ENCODE peak calls at places on chromosomes 11 and 22, in nine cellular contexts. One of them, this sample, is unnamed.
A peak's percentile ranks its signal among the peaks of the same experiment; 100 is the strongest.

GRCh38 chr11:17163296-17163695 is 44.5 kb downstream of the PIK3C2A start:
- DNase-seq in gastrocnemius medialis: no peak
- DNase-seq in hepatocyte: no peak
- DNase-seq in spleen: no peak
- DNase-seq in brain microvascular endothelial cell: no peak
- DNase-seq in neuronal stem cell: no peak
- DNase-seq in iPS DF 6.9: no peak
- DNase-seq in AG04450: no peak
- DNase-seq in dorsolateral prefrontal cortex: no peak
- DNase-seq in this sample: no peak

GRCh38 chr11:6599884-6600390 is 3.5 kb downstream of the RRP8 start:
- DNase-seq in AG04450: no peak
- DNase-seq in iPS DF 6.9: no peak
- DNase-seq in neuronal stem cell: no peak
- DNase-seq in brain microvascular endothelial cell: no peak
- DNase-seq in dorsolateral prefrontal cortex: no peak
- DNase-seq in hepatocyte: no peak
- DNase-seq in spleen: no peak
- DNase-seq in gastrocnemius medialis: no peak
- DNase-seq in this sample: no peak

GRCh38 chr22:49780281-49780991 is 47.2 kb downstream of the BRD1 start:
- DNase-seq in neuronal stem cell: no peak
- DNase-seq in gastrocnemius medialis: peak; percentile 42
- DNase-seq in brain microvascular endothelial cell: no peak
- DNase-seq in dorsolateral prefrontal cortex: no peak
- DNase-seq in spleen: no peak
- DNase-seq in hepatocyte: no peak
- DNase-seq in iPS DF 6.9: no peak
- DNase-seq in AG04450: no peak
- DNase-seq in this sample: peak; percentile 80

GRCh38 chr11:123047265-123047946 is 14.5 kb downstream of the HSPA8 start:
- DNase-seq in dorsolateral prefrontal cortex: no peak
- DNase-seq in spleen: no peak
- DNase-seq in hepatocyte: no peak
- DNase-seq in neuronal stem cell: no peak
- DNase-seq in brain microvascular endothelial cell: no peak
- DNase-seq in iPS DF 6.9: no peak
- DNase-seq in gastrocnemius medialis: no peak
- DNase-seq in AG04450: no peak
- DNase-seq in this sample: no peak

GRCh38 chr11:134372961-134373360 is 39.1 kb downstream of the B3GAT1 start:
- DNase-seq in spleen: peak; percentile 69
- DNase-seq in brain microvascular endothelial cell: no peak
- DNase-seq in AG04450: no peak
- DNase-seq in hepatocyte: no peak
- DNase-seq in iPS DF 6.9: no peak
- DNase-seq in dorsolateral prefrontal cortex: no peak
- DNase-seq in gastrocnemius medialis: no peak
- DNase-seq in neuronal stem cell: no peak
- DNase-seq in this sample: peak; percentile 26

GRCh38 chr11:63910605-63911195 is 6.3 kb downstream of the RCOR2 start:
- DNase-seq in brain microvascular endothelial cell: no peak
- DNase-seq in dorsolateral prefrontal cortex: no peak
- DNase-seq in spleen: no peak
- DNase-seq in gastrocnemius medialis: no peak
- DNase-seq in hepatocyte: no peak
- DNase-seq in iPS DF 6.9: no peak
- DNase-seq in AG04450: no peak
- DNase-seq in neuronal stem cell: no peak
- DNase-seq in this sample: no peak

GRCh38 chr11:13160745-13161144 is 116.8 kb upstream of the BMAL1 start:
- DNase-seq in brain microvascular endothelial cell: no peak
- DNase-seq in hepatocyte: no peak
- DNase-seq in AG04450: no peak
- DNase-seq in dorsolateral prefrontal cortex: no peak
- DNase-seq in neuronal stem cell: no peak
- DNase-seq in spleen: no peak
- DNase-seq in gastrocnemius medialis: no peak
- DNase-seq in iPS DF 6.9: no peak
- DNase-seq in this sample: no peak

GRCh38 chr11:123300874-123301695 is 106.0 kb upstream of the CLMP start:
- DNase-seq in iPS DF 6.9: no peak
- DNase-seq in spleen: no peak
- DNase-seq in AG04450: peak; percentile 42
- DNase-seq in brain microvascular endothelial cell: no peak
- DNase-seq in gastrocnemius medialis: no peak
- DNase-seq in dorsolateral prefrontal cortex: no peak
- DNase-seq in neuronal stem cell: no peak
- DNase-seq in hepatocyte: no peak
- DNase-seq in this sample: no peak

GRCh38 chr11:27390318-27390958 is 27.4 kb upstream of the CCDC34 start:
- DNase-seq in dorsolateral prefrontal cortex: no peak
- DNase-seq in brain microvascular endothelial cell: no peak
- DNase-seq in spleen: no peak
- DNase-seq in gastrocnemius medialis: no peak
- DNase-seq in hepatocyte: no peak
- DNase-seq in AG04450: no peak
- DNase-seq in neuronal stem cell: no peak
- DNase-seq in iPS DF 6.9: no peak
- DNase-seq in this sample: no peak

GRCh38 chr11:31214337-31214736 is 155.2 kb downstream of the DCDC1 start:
- DNase-seq in gastrocnemius medialis: no peak
- DNase-seq in dorsolateral prefrontal cortex: no peak
- DNase-seq in AG04450: no peak
- DNase-seq in brain microvascular endothelial cell: no peak
- DNase-seq in spleen: no peak
- DNase-seq in iPS DF 6.9: no peak
- DNase-seq in neuronal stem cell: no peak
- DNase-seq in hepatocyte: no peak
- DNase-seq in this sample: peak; percentile 9

GRCh38 chr11:92826136-92826535 is 143.3 kb upstream of the MTNR1B start:
- DNase-seq in brain microvascular endothelial cell: peak; percentile 24
- DNase-seq in hepatocyte: no peak
- DNase-seq in spleen: no peak
- DNase-seq in dorsolateral prefrontal cortex: no peak
- DNase-seq in AG04450: no peak
- DNase-seq in neuronal stem cell: no peak
- DNase-seq in gastrocnemius medialis: no peak
- DNase-seq in iPS DF 6.9: no peak
- DNase-seq in this sample: no peak

GRCh38 chr11:13667245-13667644 is 1.2 kb upstream of the FAR1 start:
- DNase-seq in gastrocnemius medialis: no peak
- DNase-seq in neuronal stem cell: no peak
- DNase-seq in AG04450: no peak
- DNase-seq in iPS DF 6.9: no peak
- DNase-seq in hepatocyte: no peak
- DNase-seq in spleen: no peak
- DNase-seq in dorsolateral prefrontal cortex: no peak
- DNase-seq in brain microvascular endothelial cell: no peak
- DNase-seq in this sample: peak; percentile 46

GRCh38 chr11:97349201-97349600 is 959.4 kb downstream of the JRKL start:
- DNase-seq in iPS DF 6.9: no peak
- DNase-seq in dorsolateral prefrontal cortex: no peak
- DNase-seq in brain microvascular endothelial cell: no peak
- DNase-seq in spleen: no peak
- DNase-seq in AG04450: no peak
- DNase-seq in gastrocnemius medialis: no peak
- DNase-seq in neuronal stem cell: no peak
- DNase-seq in hepatocyte: no peak
- DNase-seq in this sample: no peak

GRCh38 chr11:7186190-7186589 is 65.5 kb upstream of the SYT9 start:
- DNase-seq in dorsolateral prefrontal cortex: no peak
- DNase-seq in spleen: no peak
- DNase-seq in AG04450: no peak
- DNase-seq in hepatocyte: no peak
- DNase-seq in gastrocnemius medialis: no peak
- DNase-seq in brain microvascular endothelial cell: peak; percentile 13
- DNase-seq in neuronal stem cell: no peak
- DNase-seq in iPS DF 6.9: no peak
- DNase-seq in this sample: no peak

DNA sequence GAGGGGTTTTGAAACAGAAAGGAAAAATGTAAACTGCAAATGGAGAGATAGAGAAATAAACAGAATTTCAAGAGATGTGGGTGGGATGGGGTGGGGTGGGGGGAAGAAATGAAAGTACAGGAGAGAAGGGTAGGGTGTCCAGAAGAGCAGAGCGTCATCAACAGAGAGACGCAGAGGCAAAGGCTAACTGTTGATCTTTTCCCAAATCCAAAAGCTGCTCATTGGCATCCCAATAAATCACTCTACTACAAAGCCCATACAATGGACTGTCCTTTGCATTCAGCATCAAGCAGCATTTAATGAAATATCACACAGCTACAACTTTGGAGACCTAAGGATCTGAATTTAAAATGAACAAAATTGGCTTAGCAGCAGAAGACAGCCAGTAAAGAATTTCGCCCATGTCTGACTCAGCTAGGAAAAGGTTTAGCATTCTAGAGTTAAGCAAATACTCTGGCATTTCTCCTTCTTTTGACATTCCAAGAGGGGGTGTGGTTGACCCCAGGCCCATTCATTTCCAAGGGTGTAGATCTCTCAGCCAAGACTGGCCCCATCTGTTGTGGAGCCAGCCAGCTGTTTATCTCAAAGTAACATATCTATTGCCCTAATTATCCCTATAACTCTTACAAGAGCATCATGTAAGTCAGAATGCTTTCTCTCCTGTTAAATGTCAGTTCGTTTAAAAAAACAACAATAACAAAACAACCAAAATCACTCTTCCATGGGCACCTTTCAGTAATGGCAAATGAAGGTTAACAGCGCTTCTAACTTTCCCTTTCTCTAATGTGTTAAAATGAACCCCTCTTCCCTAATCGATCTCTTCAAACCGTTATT is 1.4 kb downstream of the RAB30 start:
- DNase-seq in iPS DF 6.9: no peak
- DNase-seq in AG04450: no peak
- DNase-seq in hepatocyte: peak; percentile 23
- DNase-seq in dorsolateral prefrontal cortex: no peak
- DNase-seq in brain microvascular endothelial cell: peak; percentile 44
- DNase-seq in gastrocnemius medialis: no peak
- DNase-seq in spleen: no peak
- DNase-seq in neuronal stem cell: peak; percentile 26
- DNase-seq in this sample: peak; percentile 51
- H3K4me3 ChIP-seq in iPS DF 6.9: peak overlapping the region; percentile 86
- H3K4me3 ChIP-seq in AG04450: peak overlapping the region; percentile 93
- H3K4me3 ChIP-seq in hepatocyte: peak overlapping the region; percentile 10
- H3K4me3 ChIP-seq in dorsolateral prefrontal cortex: peak overlapping the region; percentile 86
- H3K4me3 ChIP-seq in brain microvascular endothelial cell: peak overlapping the region; percentile 98
- H3K4me3 ChIP-seq in gastrocnemius medialis: peak overlapping the region; percentile 81
- H3K4me3 ChIP-seq in spleen: peak overlapping the region; percentile 71
- H3K4me3 ChIP-seq in neuronal stem cell: peak overlapping the region; percentile 86
- H3K4me3 ChIP-seq in this sample: peak overlapping the region; percentile 81

GRCh38 chr22:19717691-19718254 is 3.5 kb downstream of the SEPTIN5 start:
- DNase-seq in spleen: peak; percentile 96
- DNase-seq in hepatocyte: peak; percentile 81
- DNase-seq in brain microvascular endothelial cell: peak; percentile 43
- DNase-seq in AG04450: peak; percentile 7
- DNase-seq in iPS DF 6.9: no peak
- DNase-seq in dorsolateral prefrontal cortex: peak; percentile 63
- DNase-seq in neuronal stem cell: no peak
- DNase-seq in gastrocnemius medialis: peak; percentile 60
- DNase-seq in this sample: peak; percentile 68

GRCh38 chr22:19717181-19717580 is 2.9 kb downstream of the SEPTIN5 start:
- DNase-seq in neuronal stem cell: no peak
- DNase-seq in spleen: no peak
- DNase-seq in brain microvascular endothelial cell: no peak
- DNase-seq in AG04450: no peak
- DNase-seq in iPS DF 6.9: no peak
- DNase-seq in dorsolateral prefrontal cortex: no peak
- DNase-seq in gastrocnemius medialis: no peak
- DNase-seq in hepatocyte: no peak
- DNase-seq in this sample: no peak

GRCh38 chr22:19719488-19720021 is 3.8 kb upstream of the GP1BB start:
- DNase-seq in neuronal stem cell: no peak
- DNase-seq in brain microvascular endothelial cell: no peak
- DNase-seq in iPS DF 6.9: no peak
- DNase-seq in gastrocnemius medialis: no peak
- DNase-seq in hepatocyte: no peak
- DNase-seq in AG04450: no peak
- DNase-seq in spleen: no peak
- DNase-seq in dorsolateral prefrontal cortex: no peak
- DNase-seq in this sample: no peak

GRCh38 chr22:19719055-19719482 is 4.3 kb upstream of the GP1BB start:
- DNase-seq in hepatocyte: no peak
- DNase-seq in neuronal stem cell: no peak
- DNase-seq in dorsolateral prefrontal cortex: no peak
- DNase-seq in gastrocnemius medialis: no peak
- DNase-seq in brain microvascular endothelial cell: no peak
- DNase-seq in iPS DF 6.9: no peak
- DNase-seq in spleen: no peak
- DNase-seq in AG04450: no peak
- DNase-seq in this sample: no peak

GRCh38 chr22:19718255-19719054 is 4.2 kb downstream of the SEPTIN5 start:
- DNase-seq in spleen: no peak
- DNase-seq in dorsolateral prefrontal cortex: no peak
- DNase-seq in iPS DF 6.9: no peak
- DNase-seq in gastrocnemius medialis: no peak
- DNase-seq in AG04450: no peak
- DNase-seq in hepatocyte: no peak
- DNase-seq in brain microvascular endothelial cell: no peak
- DNase-seq in neuronal stem cell: no peak
- DNase-seq in this sample: no peak
- H3K27me3 ChIP-seq in spleen: peaks cover 51% of the 10 kb centered on the region
- H3K27me3 ChIP-seq in dorsolateral prefrontal cortex: no peaks in the 10 kb centered on the region
- H3K27me3 ChIP-seq in iPS DF 6.9: peaks cover 51% of the 10 kb centered on the region
- H3K27me3 ChIP-seq in gastrocnemius medialis: no peaks in the 10 kb centered on the region
- H3K27me3 ChIP-seq in AG04450: no peaks in the 10 kb centered on the region
- H3K27me3 ChIP-seq in hepatocyte: peaks cover 72% of the 10 kb centered on the region
- H3K27me3 ChIP-seq in brain microvascular endothelial cell: no peaks in the 10 kb centered on the region
- H3K27me3 ChIP-seq in neuronal stem cell: peaks cover 45% of the 10 kb centered on the region
- H3K27me3 ChIP-seq in this sample: peaks cover 3% of the 10 kb centered on the region

GRCh38 chr11:121241300-121242176 is 51.0 kb upstream of the SC5D start:
- DNase-seq in dorsolateral prefrontal cortex: no peak
- DNase-seq in iPS DF 6.9: no peak
- DNase-seq in gastrocnemius medialis: no peak
- DNase-seq in hepatocyte: no peak
- DNase-seq in neuronal stem cell: no peak
- DNase-seq in spleen: no peak
- DNase-seq in AG04450: no peak
- DNase-seq in brain microvascular endothelial cell: no peak
- DNase-seq in this sample: peak; percentile 96
- H3K27ac ChIP-seq in dorsolateral prefrontal cortex: no peak overlapping the region
- H3K27ac ChIP-seq in iPS DF 6.9: no peak overlapping the region
- H3K27ac ChIP-seq in gastrocnemius medialis: no peak overlapping the region
- H3K27ac ChIP-seq in hepatocyte: no peak overlapping the region
- H3K27ac ChIP-seq in neuronal stem cell: peak overlapping the region; percentile 61
- H3K27ac ChIP-seq in spleen: no peak overlapping the region
- H3K27ac ChIP-seq in AG04450: no peak overlapping the region
- H3K27ac ChIP-seq in brain microvascular endothelial cell: no peak overlapping the region
- H3K27ac ChIP-seq in this sample: peak overlapping the region; percentile 97

DNA sequence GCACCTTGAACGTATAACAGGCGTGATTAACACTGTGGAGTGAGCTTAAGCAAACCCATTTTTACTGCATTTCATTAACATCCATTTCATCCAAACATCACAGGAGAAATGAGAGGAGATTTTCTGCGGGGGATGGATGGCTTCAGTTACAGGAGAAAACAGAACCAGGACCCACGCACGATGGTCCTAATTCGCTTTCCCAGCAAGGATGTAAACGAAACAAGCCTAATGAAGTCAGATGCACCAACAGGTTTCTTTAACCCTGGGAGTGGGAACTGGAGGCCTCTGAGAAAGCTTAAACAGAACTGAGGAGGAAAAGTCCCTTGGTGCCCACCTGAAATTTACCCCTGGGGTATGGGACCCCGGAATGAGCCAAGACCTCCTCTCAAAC is 2.7 kb downstream of the CADM1 start:
- DNase-seq in brain microvascular endothelial cell: no peak
- DNase-seq in neuronal stem cell: no peak
- DNase-seq in AG04450: no peak
- DNase-seq in dorsolateral prefrontal cortex: no peak
- DNase-seq in iPS DF 6.9: no peak
- DNase-seq in gastrocnemius medialis: no peak
- DNase-seq in hepatocyte: no peak
- DNase-seq in spleen: no peak
- DNase-seq in this sample: no peak
- H3K4me3 ChIP-seq in brain microvascular endothelial cell: no peak overlapping the region
- H3K4me3 ChIP-seq in neuronal stem cell: peak overlapping the region; percentile 73
- H3K4me3 ChIP-seq in AG04450: no peak overlapping the region
- H3K4me3 ChIP-seq in dorsolateral prefrontal cortex: peak overlapping the region; percentile 90
- H3K4me3 ChIP-seq in iPS DF 6.9: no peak overlapping the region
- H3K4me3 ChIP-seq in gastrocnemius medialis: no peak overlapping the region
- H3K4me3 ChIP-seq in hepatocyte: no peak overlapping the region
- H3K4me3 ChIP-seq in spleen: no peak overlapping the region
- H3K4me3 ChIP-seq in this sample: no peak overlapping the region

This sample was measured in SJCRH30.